ENCODE peak calls at places on chromosomes 11 and 22, in eight cellular contexts. G is CD8-positive, alpha-beta memory T cell; J is uterus; Z is transverse colon; D is fibroblast of lung; U is naive thymus-derived CD4-positive, alpha-beta T cell; H is stomach; E is PC-9. L is an unnamed sample. For H3K27me3, the result is how much of the 10 kb centered on the place peaks cover.

GRCh38 chr11:77147668-77148321 is 19.7 kb downstream of the MYO7A start:
- DNase-seq in G (peak), J (no peak), Z (peak), D (peak), U (no peak), H (peak), E (no peak), L (no peak)

GRCh38 chr11:63459586-63459985 is 31.4 kb downstream of the PLAAT5 start:
- DNase-seq in G (no peak), J (no peak), Z (no peak), D (no peak), U (no peak), H (no peak), E (peak), L (no peak)

GRCh38 chr11:134797411-134798089 is 385.5 kb upstream of the B3GAT1 start:
- DNase-seq in G (no peak), J (no peak), Z (no peak), D (no peak), U (no peak), H (no peak), E (peak), L (no peak)

GRCh38 chr11:128187829-128188228 is 399.5 kb downstream of the ETS1 start:
- DNase-seq in G (no peak), J (no peak), Z (no peak), D (no peak), U (no peak), H (no peak), E (no peak), L (no peak)

GRCh38 chr11:101299210-101299609 is 169.6 kb upstream of the PGR start:
- DNase-seq in G (no peak), J (no peak), Z (no peak), D (no peak), U (no peak), H (no peak), E (no peak), L (no peak)

GRCh38 chr11:34145073-34145472 is 39.6 kb downstream of the NAT10 start:
- DNase-seq in G (no peak), J (no peak), Z (no peak), D (no peak), U (no peak), H (no peak), E (no peak), L (no peak)

GRCh38 chr22:37187891-37188761 is at the start of gene C1QTNF6:
- DNase-seq in G (no peak), J (peak), Z (no peak), D (peak), U (no peak), H (peak), E (peak), L (no peak)

GRCh38 chr11:11995601-11996000 is 12.8 kb downstream of the DKK3 start:
- DNase-seq in G (peak), J (no peak), Z (no peak), D (no peak), U (no peak), H (no peak), E (no peak), L (no peak)

GRCh38 chr11:6238902-6239301 is at the start of gene CNGA4:
- DNase-seq in G (no peak), J (no peak), Z (no peak), D (no peak), U (no peak), H (no peak), E (no peak), L (no peak)

GRCh38 chr11:77379253-77379652 is 77.8 kb upstream of the GDPD4 start:
- DNase-seq in G (no peak), J (no peak), Z (no peak), D (peak), U (no peak), H (no peak), E (no peak), L (no peak)

GRCh38 chr11:93570759-93571413 is 27.7 kb upstream of the SMCO4 start:
- DNase-seq in G (no peak), J (peak), Z (peak), D (peak), U (no peak), H (no peak), E (peak), L (peak)

GRCh38 chr11:134151083-134151747 is 72.6 kb downstream of the NCAPD3 start:
- DNase-seq in G (no peak), J (no peak), Z (no peak), D (no peak), U (no peak), H (no peak), E (no peak), L (no peak)

GRCh38 chr11:47176328-47177228 is at the start of gene ARFGAP2:
- DNase-seq in G (peak), J (peak), Z (peak), D (peak), U (peak), H (peak), E (peak), L (peak)

GRCh38 chr22:45583504-45583903 is 80.8 kb downstream of the FBLN1 start:
- DNase-seq in G (no peak), J (no peak), Z (no peak), D (no peak), U (no peak), H (no peak), E (no peak), L (no peak)

GRCh38 chr11:41533761-41534160 is 74.3 kb upstream of the LRRC4C start:
- DNase-seq in G (no peak), J (no peak), Z (no peak), D (no peak), U (no peak), H (no peak), E (no peak), L (no peak)

GRCh38 chr11:109197656-109198055 is 224.3 kb upstream of the C11orf87 start:
- DNase-seq in G (no peak), J (no peak), Z (no peak), D (peak), U (no peak), H (no peak), E (no peak), L (no peak)

GRCh38 chr22:32203181-32204105 is 1.4 kb downstream of the RFPL2 start:
- DNase-seq in G (no peak), J (no peak), Z (no peak), D (no peak), U (no peak), H (no peak), E (no peak), L (no peak)

GRCh38 chr11:126467046-126467370 is 111.5 kb downstream of the ST3GAL4 start:
- DNase-seq in G (no peak), J (no peak), Z (no peak), D (no peak), U (no peak), H (no peak), E (no peak), L (no peak)

GRCh38 chr11:123211981-123212380 is 16.9 kb upstream of the CLMP start:
- DNase-seq in G (no peak), J (no peak), Z (no peak), D (peak), U (no peak), H (no peak), E (no peak), L (no peak)

GRCh38 chr11:74019860-74020259 is 11.0 kb upstream of the UCP3 start:
- DNase-seq in G (no peak), J (no peak), Z (no peak), D (peak), U (peak), H (no peak), E (no peak), L (no peak)

GRCh38 chr11:34749666-34750659 is 129.1 kb downstream of the EHF start:
- DNase-seq in G (no peak), J (no peak), Z (peak), D (peak), U (no peak), H (peak), E (peak), L (peak)

GRCh38 chr11:72812968-72813739 is 1.1 kb upstream of the ATG16L2 start:
- DNase-seq in G (peak), J (peak), Z (peak), D (peak), U (peak), H (peak), E (peak), L (no peak)

GRCh38 chr11:76590631-76590950 is 80.0 kb downstream of the LRRC32 start:
- DNase-seq in G (no peak), J (no peak), Z (no peak), D (no peak), U (peak), H (no peak), E (no peak), L (no peak)

GRCh38 chr11:121762820-121763219 is 310.1 kb upstream of the SORL1-AS1 start:
- DNase-seq in G (no peak), J (peak), Z (no peak), D (peak), U (no peak), H (no peak), E (no peak), L (no peak)

GRCh38 chr11:91978747-91979146 is 245.9 kb upstream of the FAT3 start:
- DNase-seq in G (no peak), J (no peak), Z (no peak), D (peak), U (no peak), H (no peak), E (peak), L (peak)

GRCh38 chr11:116692318-116693106 is 80.3 kb downstream of the BUD13 start:
- DNase-seq in G (no peak), J (no peak), Z (no peak), D (no peak), U (no peak), H (no peak), E (no peak), L (no peak)

GRCh38 chr11:110582728-110583432 is 129.4 kb downstream of the ARHGAP20 start:
- DNase-seq in G (no peak), J (no peak), Z (no peak), D (no peak), U (no peak), H (no peak), E (no peak), L (no peak)

GRCh38 chr22:47623056-47623739 is 860.7 kb downstream of the TBC1D22A start:
- DNase-seq in G (no peak), J (no peak), Z (no peak), D (no peak), U (no peak), H (no peak), E (no peak), L (no peak)

GRCh38 chr11:121931121-121931520 is 184.9 kb downstream of the BLID start:
- DNase-seq in G (no peak), J (no peak), Z (no peak), D (no peak), U (no peak), H (no peak), E (no peak), L (no peak)

GRCh38 chr11:121356357-121356756 is 63.8 kb downstream of the SC5D start:
- DNase-seq in G (no peak), J (no peak), Z (no peak), D (no peak), U (no peak), H (no peak), E (no peak), L (no peak)

GRCh38 chr22:29314074-29314473 is 1.4 kb downstream of the RASL10A start:
- DNase-seq in G (no peak), J (no peak), Z (peak), D (no peak), U (no peak), H (no peak), E (no peak), L (no peak)

GRCh38 chr22:32518848-32519247 is 44.2 kb downstream of the FBXO7 start:
- DNase-seq in G (no peak), J (no peak), Z (no peak), D (no peak), U (no peak), H (no peak), E (peak), L (no peak)

GRCh38 chr11:33478111-33478573 is 221.0 kb downstream of the HIPK3 start:
- DNase-seq in G (no peak), J (no peak), Z (no peak), D (no peak), U (no peak), H (no peak), E (no peak), L (no peak)

GRCh38 chr11:2205214-2205770 is 33.7 kb upstream of the TH start:
- DNase-seq in G (no peak), J (peak), Z (no peak), D (no peak), U (no peak), H (no peak), E (no peak), L (no peak)

GRCh38 chr11:58866788-58867187 is 22.3 kb upstream of the GLYATL2 start:
- DNase-seq in G (no peak), J (no peak), Z (no peak), D (peak), U (no peak), H (no peak), E (no peak), L (no peak)

GRCh38 chr11:77067776-77068460 is 1.1 kb downstream of the CAPN5 start:
- DNase-seq in G (no peak), J (no peak), Z (peak), D (no peak), U (no peak), H (no peak), E (no peak), L (no peak)

GRCh38 chr11:14789879-14790484 is 102.0 kb downstream of the CYP2R1 start:
- DNase-seq in G (no peak), J (no peak), Z (no peak), D (no peak), U (no peak), H (no peak), E (no peak), L (no peak)

GRCh38 chr11:1837171-1838076 is 1.4 kb upstream of the TNNI2 start:
- DNase-seq in G (peak), J (peak), Z (peak), D (peak), U (peak), H (peak), E (no peak), L (no peak)

GRCh38 chr11:46391578-46392420 is at the start of gene CHRM4:
- DNase-seq in G (no peak), J (no peak), Z (peak), D (peak), U (peak), H (no peak), E (peak), L (no peak)

GRCh38 chr22:22841598-22841997 is 46.0 kb upstream of the IGLL5 start:
- DNase-seq in G (no peak), J (no peak), Z (no peak), D (no peak), U (no peak), H (no peak), E (no peak), L (no peak)

GRCh38 chr22:22842085-22842484 is 45.5 kb upstream of the IGLL5 start:
- DNase-seq in G (no peak), J (no peak), Z (no peak), D (no peak), U (no peak), H (no peak), E (no peak), L (no peak)

GRCh38 chr22:22840778-22841177 is 46.8 kb upstream of the IGLL5 start:
- DNase-seq in G (no peak), J (no peak), Z (no peak), D (no peak), U (no peak), H (no peak), E (no peak), L (no peak)

GRCh38 chr22:22838148-22838786 is 49.3 kb upstream of the IGLL5 start:
- DNase-seq in G (no peak), J (no peak), Z (no peak), D (no peak), U (no peak), H (no peak), E (no peak), L (no peak)

DNA sequence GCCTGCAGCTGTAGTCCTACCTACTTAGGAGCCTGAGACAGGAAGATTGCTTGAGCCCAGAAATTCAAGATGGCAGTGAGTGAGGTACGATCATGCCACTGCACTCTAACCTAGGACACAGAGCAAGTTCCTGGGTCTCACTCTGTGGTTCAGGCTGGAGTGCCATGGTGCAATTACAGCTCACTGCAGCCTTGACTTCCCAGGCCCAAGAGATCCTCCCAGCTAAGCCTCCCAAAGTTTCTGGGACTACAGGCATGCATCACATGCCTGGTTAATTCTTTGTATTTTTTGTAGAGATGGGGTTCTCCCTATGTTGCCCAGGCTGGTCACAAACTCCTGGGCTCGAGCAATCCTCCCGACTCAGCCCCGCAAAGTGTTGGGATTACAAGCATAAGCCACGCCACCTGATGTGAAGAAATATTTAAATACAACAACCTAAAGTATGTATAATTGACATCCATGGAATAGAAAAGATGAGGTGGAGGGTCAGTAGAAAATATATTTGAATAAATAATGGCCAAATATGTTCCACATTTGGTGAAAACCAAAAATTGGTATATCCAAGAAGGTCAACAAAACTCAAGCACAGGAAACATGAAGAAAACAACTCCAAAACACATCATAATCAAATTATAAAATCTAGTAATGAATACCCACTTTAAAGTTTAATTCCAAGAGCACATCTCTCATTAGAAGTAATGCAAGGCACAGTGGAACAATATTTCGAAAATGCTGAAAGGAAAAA is 47.9 kb upstream of the IGLL5 start:
- DNase-seq in G (no peak), J (no peak), Z (no peak), D (no peak), U (no peak), H (no peak), E (no peak), L (no peak)
- H3K27me3 ChIP-seq in G (under half), J (under half), Z (under half), D (under half), U (under half), H (under half), E (under half), L (under half)

GRCh38 chr11:44880953-44881352 is 69.7 kb downstream of the TP53I11 start:
- DNase-seq in G (no peak), J (no peak), Z (no peak), D (no peak), U (no peak), H (no peak), E (no peak), L (no peak)

GRCh38 chr11:44879432-44879831 is 71.3 kb downstream of the TP53I11 start:
- DNase-seq in G (no peak), J (no peak), Z (no peak), D (no peak), U (no peak), H (no peak), E (no peak), L (no peak)

GRCh38 chr11:44877908-44878459 is 72.7 kb downstream of the TP53I11 start:
- DNase-seq in G (no peak), J (peak), Z (no peak), D (peak), U (no peak), H (no peak), E (no peak), L (no peak)

GRCh38 chr11:44878696-44879095 is 72.0 kb downstream of the TP53I11 start:
- DNase-seq in G (no peak), J (no peak), Z (no peak), D (no peak), U (no peak), H (no peak), E (no peak), L (no peak)

DNA sequence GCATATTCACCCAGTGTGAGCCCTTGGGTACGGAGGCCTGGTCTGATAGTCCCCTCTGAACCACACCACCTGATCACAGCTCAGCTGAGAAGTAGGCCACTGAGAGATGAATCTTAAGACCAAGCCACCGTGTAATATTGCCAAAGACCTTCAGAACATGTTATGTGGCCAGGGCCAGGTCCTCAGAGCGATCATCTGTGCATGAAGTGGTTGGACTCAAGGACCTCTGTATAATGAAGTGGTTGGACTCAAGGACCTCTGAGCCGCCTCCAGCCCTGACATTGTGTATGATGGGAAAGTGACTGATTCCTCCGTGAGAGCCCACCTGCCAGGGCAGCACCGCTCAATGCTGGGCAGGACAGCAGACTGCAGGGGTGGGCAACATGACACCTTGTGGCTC is 70.2 kb downstream of the TP53I11 start:
- DNase-seq in G (no peak), J (no peak), Z (no peak), D (no peak), U (no peak), H (no peak), E (no peak), L (no peak)
- H3K27me3 ChIP-seq in G (under half), J (under half), Z (under half), D (under half), U (under half), H (under half), E (half or more), L (under half)

GRCh38 chr11:100152751-100153150 is 534.3 kb upstream of the ARHGAP42 start:
- DNase-seq in G (no peak), J (no peak), Z (no peak), D (no peak), U (no peak), H (no peak), E (no peak), L (no peak)

GRCh38 chr11:100151944-100152343 is 535.1 kb upstream of the ARHGAP42 start:
- DNase-seq in G (no peak), J (no peak), Z (no peak), D (peak), U (no peak), H (no peak), E (no peak), L (peak)
- H3K27me3 ChIP-seq in G (under half), J (under half), Z (under half), D (under half), U (under half), H (under half), E (under half), L (under half)

GRCh38 chr11:64510759-64511158 is 80.3 kb upstream of the SLC22A12 start:
- DNase-seq in G (no peak), J (no peak), Z (no peak), D (no peak), U (no peak), H (no peak), E (no peak), L (no peak)

GRCh38 chr11:64516226-64516625 is 74.8 kb upstream of the SLC22A12 start:
- DNase-seq in G (no peak), J (no peak), Z (no peak), D (no peak), U (no peak), H (no peak), E (no peak), L (no peak)

GRCh38 chr11:64507832-64508375 is 83.1 kb upstream of the SLC22A12 start:
- DNase-seq in G (no peak), J (no peak), Z (no peak), D (no peak), U (no peak), H (no peak), E (no peak), L (no peak)

GRCh38 chr11:64514596-64514995 is 76.4 kb upstream of the SLC22A12 start:
- DNase-seq in G (no peak), J (no peak), Z (no peak), D (no peak), U (no peak), H (no peak), E (no peak), L (no peak)

GRCh38 chr11:64511966-64512365 is 79.1 kb upstream of the SLC22A12 start:
- DNase-seq in G (no peak), J (no peak), Z (no peak), D (no peak), U (no peak), H (no peak), E (no peak), L (no peak)
- H3K27me3 ChIP-seq in G (under half), J (under half), Z (under half), D (under half), U (under half), H (under half), E (half or more), L (under half)

DNA sequence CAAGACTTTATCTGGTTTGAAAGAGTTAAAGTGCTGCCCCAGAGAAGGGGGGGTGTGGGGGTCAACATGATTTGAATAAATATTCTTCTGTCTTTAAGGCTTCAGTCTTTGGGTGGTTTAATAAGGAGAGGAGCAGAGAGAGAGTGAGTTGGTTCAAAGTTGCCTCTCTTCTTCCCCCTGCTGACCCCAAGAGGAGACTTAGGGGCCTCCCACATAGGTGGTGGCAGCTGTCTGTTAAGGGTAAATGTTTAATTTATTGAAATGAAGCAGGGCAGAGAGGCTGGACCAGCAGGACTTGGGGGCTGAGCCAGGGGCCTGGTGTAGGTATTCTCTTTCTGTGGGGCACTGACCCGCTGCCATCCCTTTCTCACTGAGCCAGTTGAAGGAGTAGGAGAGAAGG is 5.5 kb downstream of the POU2F3 start:
- DNase-seq in G (no peak), J (no peak), Z (no peak), D (no peak), U (no peak), H (no peak), E (no peak), L (no peak)
- H3K27me3 ChIP-seq in G (under half), J (under half), Z (half or more), D (under half), U (under half), H (under half), E (under half), L (under half)

L was measured in kidney epithelial cell.